ENCODE peak calls at places on chromosomes 16 and 17, in six cellular contexts. D is left ventricle myocardium inferior, K is IMR-90, T is psoas muscle, J is aorta, B is right cardiac atrium. P is an unnamed sample.

GRCh38 chr16:2497116-2497630 is 16.6 kb upstream of the ATP6V0C start:
- DNase-seq in D (peak; percentile 86), J (no peak), K (no peak), B (peak; percentile 94), T (peak; percentile 91), P (peak; percentile 83)

GRCh38 chr17:31274252-31274651 is 22.8 kb downstream of the OMG start:
- DNase-seq in T (no peak), K (peak; percentile 63), J (no peak), D (no peak), B (no peak), P (no peak)

GRCh38 chr16:89023621-89024511 is 46.9 kb upstream of the CBFA2T3 start:
- DNase-seq in K (no peak), B (no peak), T (no peak), D (peak; percentile 2), J (peak; percentile 67), P (peak; percentile 52)

GRCh38 chr16:85557976-85558589 is 55.0 kb upstream of the GSE1 start:
- DNase-seq in D (no peak), J (no peak), K (no peak), B (peak; percentile 23), T (no peak), P (no peak)

GRCh38 chr16:1019234-1019933 is 37.8 kb downstream of the SOX8 start:
- DNase-seq in T (no peak), B (peak; percentile 92), K (peak; percentile 4), J (peak; percentile 92), D (peak; percentile 65), P (no peak)

GRCh38 chr17:78734841-78735641 is 47.0 kb downstream of the CYTH1 start:
- DNase-seq in J (no peak), K (no peak), T (no peak), B (no peak), D (no peak), P (no peak)

GRCh38 chr16:82079892-82080291 is 44.8 kb downstream of the HSD17B2 start:
- DNase-seq in B (no peak), K (no peak), T (no peak), D (no peak), J (no peak), P (no peak)

GRCh38 chr16:22370038-22370541 is 4.3 kb downstream of the CDR2 start:
- DNase-seq in K (peak; percentile 95), T (no peak), J (no peak), D (no peak), B (no peak), P (no peak)

GRCh38 chr17:68403122-68403521 is 54.2 kb downstream of the WIPI1 start:
- DNase-seq in T (no peak), B (no peak), D (no peak), K (no peak), J (no peak), P (no peak)

GRCh38 chr17:3748576-3748975 is 24.9 kb downstream of the HASPIN start:
- DNase-seq in B (no peak), K (no peak), D (no peak), T (no peak), J (no peak), P (no peak)

GRCh38 chr16:75764154-75764768 is 38.0 kb upstream of the CPHXL start:
- DNase-seq in D (no peak), K (peak; percentile 70), B (peak; percentile 55), J (no peak), T (no peak), P (no peak)

GRCh38 chr16:9134739-9135138 is 43.3 kb downstream of the HAPSTR1 start:
- DNase-seq in B (peak; percentile 70), J (peak; percentile 81), D (no peak), K (peak; percentile 55), T (peak; percentile 61), P (peak; percentile 78)

GRCh38 chr17:13939222-13939621 is 130.1 kb upstream of the COX10 start:
- DNase-seq in K (no peak), J (no peak), D (no peak), B (no peak), T (no peak), P (no peak)

GRCh38 chr16:87966685-87967185 is 15.5 kb downstream of the BANP start:
- DNase-seq in D (no peak), J (peak; percentile 84), B (peak; percentile 77), K (no peak), T (no peak), P (no peak)

GRCh38 chr17:82668024-82668630 is 19.9 kb upstream of the WDR45B start:
- DNase-seq in J (peak; percentile 43), D (no peak), K (no peak), B (no peak), T (no peak), P (no peak)

GRCh38 chr17:37259030-37259735 is 116.6 kb upstream of the C17orf78 start:
- DNase-seq in J (no peak), K (peak; percentile 76), T (no peak), B (no peak), D (no peak), P (no peak)

GRCh38 chr17:77125432-77125901 is 15.3 kb upstream of the SEC14L1 start:
- DNase-seq in B (no peak), K (peak; percentile 91), D (no peak), T (no peak), J (no peak), P (no peak)

GRCh38 chr17:72253597-72253996 is 132.8 kb downstream of the SOX9 start:
- DNase-seq in D (no peak), B (no peak), T (no peak), J (no peak), K (no peak), P (no peak)

GRCh38 chr17:60322056-60322387 is 69.9 kb downstream of the USP32 start:
- DNase-seq in K (no peak), D (no peak), B (no peak), T (no peak), J (no peak), P (no peak)

GRCh38 chr17:49494399-49494798 is 694 bp upstream of the NGFR start:
- DNase-seq in B (no peak), T (no peak), D (no peak), J (no peak), K (no peak), P (no peak)
- H3K27me3 ChIP-seq in B (no peaks in the 10 kb centered on the region), T (no peaks in the 10 kb centered on the region), D (peaks cover 91% of the 10 kb centered on the region), J (no peaks in the 10 kb centered on the region), K (peaks cover 88% of the 10 kb centered on the region), P (peaks cover 46% of the 10 kb centered on the region)

DNA sequence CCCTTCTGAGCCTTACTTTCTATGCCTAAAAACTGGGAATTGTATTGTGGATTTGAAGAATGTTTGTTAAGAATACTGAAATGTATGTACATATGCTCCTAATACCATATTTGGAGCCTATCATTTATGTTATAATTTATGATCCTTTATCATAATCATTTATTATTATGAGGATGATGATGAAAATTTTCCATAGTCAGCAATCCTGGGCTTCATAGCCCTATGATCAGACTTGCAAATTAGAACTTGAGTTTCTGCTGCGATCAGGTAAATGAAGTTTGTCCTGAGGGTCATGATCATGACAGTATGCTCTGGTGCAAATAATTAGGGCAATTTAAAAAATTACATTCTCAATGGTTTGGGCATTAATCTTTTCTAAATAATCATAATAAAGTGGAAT is 147.4 kb downstream of the CA10 start:
- DNase-seq in B (no peak), J (no peak), D (no peak), K (no peak), T (no peak), P (no peak)
- H3K27ac ChIP-seq in B (no peak overlapping the region), J (no peak overlapping the region), D (no peak overlapping the region), K (no peak overlapping the region), T (no peak overlapping the region), P (no peak overlapping the region)

GRCh38 chr17:50266384-50267073 is 7.7 kb upstream of the TMEM92 start:
- DNase-seq in J (peak; percentile 87), B (peak; percentile 84), T (no peak), D (no peak), K (peak; percentile 88), P (peak; percentile 84)

GRCh38 chr17:50265212-50265611 is 9.1 kb upstream of the TMEM92 start:
- DNase-seq in D (no peak), T (no peak), J (peak; percentile 77), B (no peak), K (no peak), P (peak; percentile 77)

GRCh38 chr17:50264263-50265113 is 9.8 kb upstream of the TMEM92 start:
- DNase-seq in D (no peak), B (no peak), J (peak; percentile 84), K (peak; percentile 51), T (no peak), P (peak; percentile 67)

GRCh38 chr17:50267074-50267841 is 7.0 kb upstream of the TMEM92 start:
- DNase-seq in T (peak; percentile 52), D (no peak), K (peak; percentile 47), B (no peak), J (peak; percentile 60), P (peak; percentile 59)

DNA sequence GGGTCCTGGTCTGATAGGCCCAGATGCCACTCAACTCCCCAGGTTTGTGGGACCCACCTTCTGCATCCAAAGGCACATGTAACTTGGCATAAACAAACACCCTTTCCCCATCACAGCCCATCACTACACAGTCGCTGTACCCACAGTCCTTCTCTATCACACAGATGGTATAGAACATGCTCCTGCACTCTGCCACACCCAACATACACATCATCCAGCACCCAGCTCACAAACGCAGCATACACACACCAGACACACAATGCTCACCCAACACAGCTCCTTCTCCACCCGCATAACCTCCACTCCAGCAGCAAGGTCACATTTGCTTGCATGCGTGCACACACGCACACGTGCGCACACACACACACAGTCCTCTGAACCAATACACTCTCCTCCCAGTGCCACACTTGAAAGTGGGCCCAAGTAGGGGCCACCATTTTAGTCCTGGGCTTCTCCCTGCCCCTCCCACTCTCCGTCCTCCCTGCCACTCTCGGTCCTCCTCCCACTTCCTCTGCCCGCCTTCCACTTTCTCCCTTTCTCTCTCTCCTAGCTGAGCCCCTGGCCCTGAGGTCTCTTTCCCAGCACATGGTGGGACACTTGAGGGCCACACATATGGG is 8.5 kb upstream of the TMEM92 start:
- DNase-seq in T (no peak), K (no peak), J (peak; percentile 45), B (no peak), D (no peak), P (peak; percentile 55)
- H3K27me3 ChIP-seq in T (no peaks in the 10 kb centered on the region), K (no peaks in the 10 kb centered on the region), J (no peaks in the 10 kb centered on the region), B (no peaks in the 10 kb centered on the region), D (peaks cover 46% of the 10 kb centered on the region), P (no peaks in the 10 kb centered on the region)

GRCh38 chr16:57630402-57630787 is 2.0 kb downstream of the ADGRG1 start:
- DNase-seq in T (no peak), B (no peak), J (no peak), D (no peak), K (no peak), P (no peak)
- H3K27ac ChIP-seq in T (peak overlapping the region; percentile 50), B (peak overlapping the region; percentile 20), J (no peak overlapping the region), D (peak overlapping the region; percentile 93), K (no peak overlapping the region), P (no peak overlapping the region)

GRCh38 chr16:5056347-5056746 is 9.4 kb downstream of the C16orf89 start:
- DNase-seq in K (no peak), T (no peak), D (no peak), B (peak; percentile 56), J (peak; percentile 75), P (peak; percentile 61)

GRCh38 chr16:5059386-5060072 is 6.2 kb downstream of the C16orf89 start:
- DNase-seq in D (no peak), K (no peak), J (peak; percentile 55), T (no peak), B (no peak), P (peak; percentile 33)

GRCh38 chr16:5060073-5060641 is 5.6 kb downstream of the C16orf89 start:
- DNase-seq in K (no peak), B (no peak), J (peak; percentile 38), T (no peak), D (no peak), P (peak; percentile 33)

GRCh38 chr16:5054876-5055865 is 10.6 kb downstream of the C16orf89 start:
- DNase-seq in J (peak; percentile 53), K (no peak), D (no peak), T (no peak), B (no peak), P (peak; percentile 34)

GRCh38 chr16:5058476-5058875 is 7.3 kb downstream of the C16orf89 start:
- DNase-seq in T (no peak), D (no peak), B (no peak), J (peak; percentile 65), K (no peak), P (no peak)
- H3K27me3 ChIP-seq in T (no peaks in the 10 kb centered on the region), D (no peaks in the 10 kb centered on the region), B (no peaks in the 10 kb centered on the region), J (no peaks in the 10 kb centered on the region), K (peaks cover 7% of the 10 kb centered on the region), P (no peaks in the 10 kb centered on the region)